ENCODE peak calls at places on chromosomes 16 and 17, in eight cellular contexts. One of them, this sample, is unnamed.

GRCh38 chr17:18070861-18071340 is 16.8 kb upstream of the DRG2 start:
- DNase-seq in adrenal gland: no peak
- DNase-seq in foreskin keratinocyte: no peak
- DNase-seq in RWPE1: no peak
- DNase-seq in SJCRH30: peak
- DNase-seq in stomach: no peak
- DNase-seq in endodermal cell: peak
- DNase-seq in CD8-positive, alpha-beta T cell: no peak
- DNase-seq in this sample: peak

GRCh38 chr16:87138316-87138715 is 178.9 kb downstream of the C16orf95 start:
- DNase-seq in adrenal gland: no peak
- DNase-seq in foreskin keratinocyte: no peak
- DNase-seq in RWPE1: no peak
- DNase-seq in SJCRH30: no peak
- DNase-seq in stomach: no peak
- DNase-seq in endodermal cell: peak
- DNase-seq in CD8-positive, alpha-beta T cell: no peak
- DNase-seq in this sample: no peak

GRCh38 chr17:28166478-28166877 is 124.0 kb downstream of the NLK start:
- DNase-seq in adrenal gland: no peak
- DNase-seq in foreskin keratinocyte: no peak
- DNase-seq in RWPE1: no peak
- DNase-seq in SJCRH30: no peak
- DNase-seq in stomach: no peak
- DNase-seq in endodermal cell: no peak
- DNase-seq in CD8-positive, alpha-beta T cell: no peak
- DNase-seq in this sample: no peak

GRCh38 chr17:75565066-75565465 is 22.5 kb upstream of the MYO15B start:
- DNase-seq in adrenal gland: no peak
- DNase-seq in foreskin keratinocyte: peak
- DNase-seq in RWPE1: peak
- DNase-seq in SJCRH30: no peak
- DNase-seq in stomach: no peak
- DNase-seq in endodermal cell: peak
- DNase-seq in CD8-positive, alpha-beta T cell: no peak
- DNase-seq in this sample: no peak

GRCh38 chr16:75402821-75403475 is 30.4 kb downstream of the CFDP1 start:
- DNase-seq in adrenal gland: no peak
- DNase-seq in foreskin keratinocyte: no peak
- DNase-seq in RWPE1: no peak
- DNase-seq in SJCRH30: peak
- DNase-seq in stomach: no peak
- DNase-seq in endodermal cell: no peak
- DNase-seq in CD8-positive, alpha-beta T cell: no peak
- DNase-seq in this sample: no peak

GRCh38 chr17:68391561-68392268 is 65.6 kb downstream of the WIPI1 start:
- DNase-seq in adrenal gland: peak
- DNase-seq in foreskin keratinocyte: no peak
- DNase-seq in RWPE1: no peak
- DNase-seq in SJCRH30: no peak
- DNase-seq in stomach: no peak
- DNase-seq in endodermal cell: peak
- DNase-seq in CD8-positive, alpha-beta T cell: no peak
- DNase-seq in this sample: no peak

GRCh38 chr17:17666111-17666714 is 15.0 kb upstream of the RAI1 start:
- DNase-seq in adrenal gland: no peak
- DNase-seq in foreskin keratinocyte: peak
- DNase-seq in RWPE1: peak
- DNase-seq in SJCRH30: peak
- DNase-seq in stomach: peak
- DNase-seq in endodermal cell: no peak
- DNase-seq in CD8-positive, alpha-beta T cell: no peak
- DNase-seq in this sample: no peak

GRCh38 chr16:57672824-57673223 is 4.7 kb downstream of the ADGRG3 start:
- DNase-seq in adrenal gland: no peak
- DNase-seq in foreskin keratinocyte: no peak
- DNase-seq in RWPE1: no peak
- DNase-seq in SJCRH30: no peak
- DNase-seq in stomach: no peak
- DNase-seq in endodermal cell: no peak
- DNase-seq in CD8-positive, alpha-beta T cell: no peak
- DNase-seq in this sample: no peak

GRCh38 chr17:28711723-28712036 is at the start of gene PROCA1:
- DNase-seq in adrenal gland: no peak
- DNase-seq in foreskin keratinocyte: no peak
- DNase-seq in RWPE1: no peak
- DNase-seq in SJCRH30: no peak
- DNase-seq in stomach: no peak
- DNase-seq in endodermal cell: peak
- DNase-seq in CD8-positive, alpha-beta T cell: no peak
- DNase-seq in this sample: no peak

GRCh38 chr16:81553080-81553813 is 108.6 kb downstream of the CMIP start:
- DNase-seq in adrenal gland: no peak
- DNase-seq in foreskin keratinocyte: no peak
- DNase-seq in RWPE1: no peak
- DNase-seq in SJCRH30: no peak
- DNase-seq in stomach: peak
- DNase-seq in endodermal cell: no peak
- DNase-seq in CD8-positive, alpha-beta T cell: no peak
- DNase-seq in this sample: no peak

GRCh38 chr17:31274252-31274651 is 22.8 kb downstream of the OMG start:
- DNase-seq in adrenal gland: no peak
- DNase-seq in foreskin keratinocyte: peak
- DNase-seq in RWPE1: peak
- DNase-seq in SJCRH30: no peak
- DNase-seq in stomach: no peak
- DNase-seq in endodermal cell: no peak
- DNase-seq in CD8-positive, alpha-beta T cell: no peak
- DNase-seq in this sample: no peak

GRCh38 chr16:17396762-17397498 is 73.8 kb downstream of the XYLT1 start:
- DNase-seq in adrenal gland: peak
- DNase-seq in foreskin keratinocyte: no peak
- DNase-seq in RWPE1: no peak
- DNase-seq in SJCRH30: no peak
- DNase-seq in stomach: peak
- DNase-seq in endodermal cell: no peak
- DNase-seq in CD8-positive, alpha-beta T cell: no peak
- DNase-seq in this sample: no peak

GRCh38 chr17:12521416-12521815 is 144.3 kb upstream of the MYOCD start:
- DNase-seq in adrenal gland: no peak
- DNase-seq in foreskin keratinocyte: no peak
- DNase-seq in RWPE1: no peak
- DNase-seq in SJCRH30: no peak
- DNase-seq in stomach: no peak
- DNase-seq in endodermal cell: no peak
- DNase-seq in CD8-positive, alpha-beta T cell: no peak
- DNase-seq in this sample: no peak

DNA sequence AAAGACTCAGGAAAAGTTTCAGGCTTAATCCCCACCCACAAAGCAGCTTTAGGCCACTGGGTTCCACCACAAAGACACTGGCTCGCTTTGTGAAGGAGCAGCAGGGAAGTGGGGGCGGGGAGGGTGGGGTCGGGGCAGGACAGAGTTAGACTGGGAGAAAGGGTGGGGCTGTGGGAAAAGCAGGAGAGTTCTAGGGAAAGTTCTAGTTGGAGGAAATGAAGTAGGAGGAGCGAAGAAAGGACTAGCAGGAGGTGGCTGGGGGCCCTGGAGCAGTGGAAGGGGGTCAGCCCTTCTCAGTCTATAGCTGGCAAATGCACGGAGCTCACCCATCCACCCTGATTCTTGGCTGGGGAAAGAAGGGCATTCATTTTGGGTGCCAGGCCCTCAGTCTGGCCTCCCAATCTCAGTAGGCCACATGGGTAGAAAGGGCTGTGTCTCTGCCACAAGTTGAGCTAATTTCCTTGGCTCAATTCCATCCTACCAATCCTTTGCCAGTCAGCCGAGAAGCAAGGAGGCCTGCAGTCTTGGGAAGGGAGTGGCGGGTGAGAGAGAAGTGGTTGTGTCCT is 4.6 kb downstream of the INPP5K start:
- DNase-seq in adrenal gland: no peak
- DNase-seq in foreskin keratinocyte: peak
- DNase-seq in RWPE1: peak
- DNase-seq in SJCRH30: no peak
- DNase-seq in stomach: peak
- DNase-seq in endodermal cell: peak
- DNase-seq in CD8-positive, alpha-beta T cell: no peak
- DNase-seq in this sample: no peak
- H3K27ac ChIP-seq in adrenal gland: peak
- H3K27ac ChIP-seq in foreskin keratinocyte: peak
- H3K27ac ChIP-seq in RWPE1: peak
- H3K27ac ChIP-seq in SJCRH30: no peak
- H3K27ac ChIP-seq in stomach: peak
- H3K27ac ChIP-seq in endodermal cell: no peak
- H3K27ac ChIP-seq in CD8-positive, alpha-beta T cell: no peak
- H3K27ac ChIP-seq in this sample: no peak

GRCh38 chr17:40536731-40537171 is 28.5 kb downstream of the CCR7 start:
- DNase-seq in adrenal gland: no peak
- DNase-seq in foreskin keratinocyte: no peak
- DNase-seq in RWPE1: no peak
- DNase-seq in SJCRH30: peak
- DNase-seq in stomach: no peak
- DNase-seq in endodermal cell: no peak
- DNase-seq in CD8-positive, alpha-beta T cell: no peak
- DNase-seq in this sample: no peak
- H3K27ac ChIP-seq in adrenal gland: peak
- H3K27ac ChIP-seq in foreskin keratinocyte: no peak
- H3K27ac ChIP-seq in RWPE1: peak
- H3K27ac ChIP-seq in SJCRH30: no peak
- H3K27ac ChIP-seq in stomach: peak
- H3K27ac ChIP-seq in endodermal cell: no peak
- H3K27ac ChIP-seq in CD8-positive, alpha-beta T cell: no peak
- H3K27ac ChIP-seq in this sample: peak

DNA sequence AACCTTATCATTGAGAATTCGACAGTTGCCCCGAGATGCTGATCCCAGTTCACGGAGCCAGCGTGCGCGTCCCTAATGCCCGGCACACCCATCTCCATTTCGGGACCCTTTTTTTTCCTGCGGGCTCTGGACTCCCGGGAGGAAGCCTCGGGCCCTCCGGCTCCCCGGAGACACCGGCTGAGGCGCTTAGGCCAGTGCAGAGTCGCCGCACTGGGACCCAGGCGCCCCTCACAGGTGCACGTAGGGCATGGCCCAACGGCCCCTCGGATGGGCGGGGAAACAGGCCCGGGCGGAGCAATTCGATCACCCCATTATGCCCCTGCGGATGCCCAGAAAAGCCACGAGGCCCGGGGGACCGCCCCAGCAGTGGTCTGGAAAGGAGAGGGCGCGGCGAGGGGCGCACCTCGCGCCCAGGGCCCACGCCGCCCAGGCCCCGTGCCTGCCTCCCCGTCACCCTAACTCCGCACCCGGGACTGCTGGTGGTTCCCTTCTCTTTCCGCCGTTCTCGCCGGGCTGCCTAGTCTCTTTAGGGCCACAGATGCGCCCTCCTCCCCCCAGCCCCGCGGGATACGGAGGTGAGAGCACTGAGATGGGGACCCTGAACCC is 18.5 kb upstream of the ZFHX3 start:
- DNase-seq in adrenal gland: peak
- DNase-seq in foreskin keratinocyte: no peak
- DNase-seq in RWPE1: no peak
- DNase-seq in SJCRH30: no peak
- DNase-seq in stomach: no peak
- DNase-seq in endodermal cell: peak
- DNase-seq in CD8-positive, alpha-beta T cell: no peak
- DNase-seq in this sample: no peak
- H3K27ac ChIP-seq in adrenal gland: peak
- H3K27ac ChIP-seq in foreskin keratinocyte: no peak
- H3K27ac ChIP-seq in RWPE1: peak
- H3K27ac ChIP-seq in SJCRH30: no peak
- H3K27ac ChIP-seq in stomach: peak
- H3K27ac ChIP-seq in endodermal cell: no peak
- H3K27ac ChIP-seq in CD8-positive, alpha-beta T cell: no peak
- H3K27ac ChIP-seq in this sample: peak

DNA sequence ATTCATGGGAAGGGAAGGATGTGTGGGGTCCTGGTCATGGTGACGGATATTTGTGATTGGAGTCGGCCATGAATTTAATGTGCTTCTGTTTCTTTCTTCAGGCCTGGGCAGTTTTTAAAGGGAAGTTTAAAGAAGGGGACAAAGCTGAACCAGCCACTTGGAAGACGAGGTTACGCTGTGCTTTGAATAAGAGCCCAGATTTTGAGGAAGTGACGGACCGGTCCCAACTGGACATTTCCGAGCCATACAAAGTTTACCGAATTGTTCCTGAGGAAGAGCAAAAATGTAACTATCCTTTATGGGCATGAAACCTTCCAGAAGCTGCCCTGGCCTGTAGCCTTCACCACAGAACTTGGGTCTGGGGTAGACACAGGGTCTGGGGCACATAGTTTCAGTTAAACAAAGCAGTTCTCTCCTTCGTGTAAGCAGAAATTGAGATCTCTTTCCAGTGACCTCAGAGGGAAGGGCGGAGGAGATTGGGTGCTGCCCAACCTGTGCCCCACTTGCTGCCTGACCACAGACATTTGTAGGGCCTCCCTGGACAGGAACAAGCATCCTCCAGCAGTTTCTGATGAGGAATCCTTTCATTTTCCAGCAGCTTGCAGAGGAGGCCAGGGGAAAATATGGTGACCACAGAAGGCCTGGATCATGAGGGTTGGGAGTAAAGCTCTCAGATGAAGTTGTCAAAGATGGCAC is 10.1 kb downstream of the IRF8 start:
- DNase-seq in adrenal gland: no peak
- DNase-seq in foreskin keratinocyte: no peak
- DNase-seq in RWPE1: no peak
- DNase-seq in SJCRH30: no peak
- DNase-seq in stomach: no peak
- DNase-seq in endodermal cell: no peak
- DNase-seq in CD8-positive, alpha-beta T cell: no peak
- DNase-seq in this sample: no peak
- H3K27ac ChIP-seq in adrenal gland: peak
- H3K27ac ChIP-seq in foreskin keratinocyte: no peak
- H3K27ac ChIP-seq in RWPE1: no peak
- H3K27ac ChIP-seq in SJCRH30: no peak
- H3K27ac ChIP-seq in stomach: peak
- H3K27ac ChIP-seq in endodermal cell: no peak
- H3K27ac ChIP-seq in CD8-positive, alpha-beta T cell: no peak
- H3K27ac ChIP-seq in this sample: no peak

DNA sequence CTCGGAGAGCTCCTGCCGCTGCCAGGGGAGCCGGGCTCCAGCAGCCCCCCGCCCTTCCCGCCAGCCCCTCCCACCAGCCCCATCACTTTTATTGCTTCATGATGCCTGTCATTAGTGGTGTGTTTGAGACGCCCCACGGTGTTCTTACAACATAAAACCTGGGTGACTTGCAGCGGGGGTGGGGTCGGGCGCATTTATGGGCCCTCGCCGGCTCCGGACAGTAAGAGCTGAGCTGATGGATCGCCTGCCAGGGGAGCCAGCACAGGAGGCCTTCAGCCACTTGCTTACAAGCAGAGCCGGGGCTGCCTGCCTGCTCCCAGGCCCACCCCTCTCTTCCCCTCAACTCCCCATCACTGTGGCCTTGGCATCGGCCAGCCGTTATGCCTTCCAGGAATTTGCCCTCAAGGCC is 82.9 kb upstream of the CBX4 start:
- DNase-seq in adrenal gland: no peak
- DNase-seq in foreskin keratinocyte: no peak
- DNase-seq in RWPE1: no peak
- DNase-seq in SJCRH30: no peak
- DNase-seq in stomach: no peak
- DNase-seq in endodermal cell: no peak
- DNase-seq in CD8-positive, alpha-beta T cell: no peak
- DNase-seq in this sample: no peak
- H3K27ac ChIP-seq in adrenal gland: no peak
- H3K27ac ChIP-seq in foreskin keratinocyte: no peak
- H3K27ac ChIP-seq in RWPE1: no peak
- H3K27ac ChIP-seq in SJCRH30: no peak
- H3K27ac ChIP-seq in stomach: peak
- H3K27ac ChIP-seq in endodermal cell: no peak
- H3K27ac ChIP-seq in CD8-positive, alpha-beta T cell: no peak
- H3K27ac ChIP-seq in this sample: no peak